ENCODE peak calls at places on chromosomes 4 and X, in nine cellular contexts. O, V, R, T, F, G, E, P and C are unnamed samples.

GRCh38 chrX:53039239-53039638 is 9.3 kb upstream of the GPR173 start:
- DNase-seq in T (no peak), R (no peak), V (no peak), G (no peak), E (no peak), O (no peak), F (no peak), P (no peak), C (no peak)

GRCh38 chr4:85725727-85726170 is 250.8 kb downstream of the ARHGAP24 start:
- DNase-seq in F (no peak), R (no peak), P (no peak), O (no peak), G (peak), T (no peak), E (peak), V (no peak), C (no peak)

GRCh38 chr4:1753256-1753655 is 31.9 kb downstream of the TACC3 start:
- DNase-seq in F (no peak), V (no peak), P (no peak), E (no peak), O (no peak), T (no peak), R (no peak), G (no peak), C (no peak)

GRCh38 chr4:183966371-183966770 is 61.3 kb downstream of the STOX2 start:
- DNase-seq in F (no peak), P (no peak), E (peak), V (no peak), T (no peak), O (no peak), G (no peak), R (no peak), C (no peak)

GRCh38 chrX:48761674-48762471 is at the start of gene GLOD5:
- DNase-seq in G (no peak), R (no peak), F (no peak), P (peak), T (no peak), E (peak), V (peak), O (peak), C (no peak)

GRCh38 chrX:120310861-120311631 is at the start of gene TMEM255A:
- DNase-seq in G (peak), F (no peak), P (no peak), T (no peak), V (peak), E (no peak), O (peak), R (peak), C (no peak)

GRCh38 chr4:54929459-54929858 is 195.9 kb downstream of the KDR start:
- DNase-seq in R (no peak), O (peak), P (no peak), V (peak), T (no peak), E (no peak), G (no peak), F (no peak), C (no peak)

GRCh38 chrX:17689971-17690409 is 47.3 kb upstream of the SCML1 start:
- DNase-seq in R (peak), E (peak), G (peak), V (peak), T (peak), F (no peak), P (peak), O (peak), C (peak)

GRCh38 chrX:99301990-99302389 is 1108.1 kb downstream of the PCDH19 start:
- DNase-seq in F (no peak), G (no peak), T (no peak), P (no peak), R (peak), E (no peak), O (no peak), V (peak), C (no peak)

GRCh38 chr4:3294401-3295241 is 1.8 kb downstream of the RGS12 start:
- DNase-seq in R (no peak), G (no peak), O (no peak), F (no peak), P (peak), E (no peak), T (no peak), V (no peak), C (no peak)

GRCh38 chrX:15619053-15619772 is 18.5 kb upstream of the ACE2 start:
- DNase-seq in F (no peak), G (no peak), R (no peak), E (peak), V (no peak), P (peak), O (no peak), T (no peak), C (no peak)

GRCh38 chr4:94819371-94819770 is 61.6 kb downstream of the BMPR1B start:
- DNase-seq in E (no peak), G (no peak), R (no peak), V (no peak), O (no peak), P (no peak), F (no peak), T (no peak), C (no peak)

GRCh38 chr4:156660470-156660869 is 311.1 kb downstream of the PDGFC start:
- DNase-seq in R (no peak), E (no peak), F (no peak), G (no peak), P (no peak), T (no peak), V (no peak), O (no peak), C (no peak)

GRCh38 chr4:11615601-11616000 is 186.9 kb upstream of the HS3ST1 start:
- DNase-seq in G (no peak), F (no peak), E (no peak), O (no peak), P (no peak), T (no peak), V (no peak), R (no peak), C (no peak)

GRCh38 chr4:153248641-153249198 is 44.5 kb downstream of the TRIM2 start:
- DNase-seq in V (no peak), E (no peak), R (no peak), G (no peak), P (no peak), F (no peak), O (no peak), T (no peak), C (no peak)

GRCh38 chrX:137424679-137425078 is 141.2 kb upstream of the ZIC3 start:
- DNase-seq in O (peak), P (no peak), T (no peak), E (no peak), G (no peak), V (no peak), F (no peak), R (no peak), C (no peak)

GRCh38 chrX:115330498-115331138 is 41.1 kb downstream of the LUZP4 start:
- DNase-seq in E (peak), G (peak), R (no peak), P (peak), F (no peak), V (peak), T (peak), O (peak), C (no peak)

GRCh38 chr4:40586729-40587128 is 42.9 kb downstream of the RBM47 start:
- DNase-seq in T (no peak), E (no peak), R (no peak), P (no peak), F (no peak), O (no peak), V (no peak), G (no peak), C (no peak)

GRCh38 chr4:2363056-2363719 is 55.3 kb downstream of the ZFYVE28 start:
- DNase-seq in E (peak), R (no peak), V (no peak), T (no peak), F (peak), G (no peak), P (no peak), O (peak), C (no peak)

GRCh38 chr4:41125558-41126311 is 88.6 kb downstream of the APBB2 start:
- DNase-seq in E (no peak), G (no peak), F (no peak), T (no peak), O (no peak), P (no peak), R (no peak), V (no peak), C (no peak)

GRCh38 chr4:176475091-176475490 is 155.3 kb downstream of the SPCS3 start:
- DNase-seq in T (peak), G (no peak), O (no peak), E (no peak), V (no peak), R (no peak), P (no peak), F (no peak), C (no peak)